ENCODE peak calls at places on chromosome 10, in five cellular contexts. O is MM.1S, Q is upper lobe of left lung, Z is neural progenitor cell, G is PC-9. F is an unnamed sample. For H3K4me1, the result is how much of the 10 kb centered on the place peaks cover.

GRCh38 chr10:21535494-21535818 is 1.4 kb downstream of the MLLT10 start:
- DNase-seq in O (no peak), Q (no peak), Z (no peak), G (no peak), F (no peak)

GRCh38 chr10:125092564-125093031 is 67.8 kb downstream of the CTBP2 start:
- DNase-seq in O (no peak), Q (no peak), Z (no peak), G (no peak), F (no peak)

GRCh38 chr10:103895458-103896186 is 22.4 kb downstream of the STN1 start:
- DNase-seq in O (no peak), Q (no peak), Z (no peak), G (no peak), F (no peak)

GRCh38 chr10:84193846-84194423 is 402 bp upstream of the CDHR1 start:
- DNase-seq in O (no peak), Q (no peak), Z (no peak), G (no peak), F (no peak)

GRCh38 chr10:3103646-3104045 is 36.3 kb downstream of the PFKP start:
- DNase-seq in O (no peak), Q (no peak), Z (no peak), G (no peak), F (no peak)

GRCh38 chr10:113518816-113519591 is 33.8 kb upstream of the HABP2 start:
- DNase-seq in O (no peak), Q (no peak), Z (no peak), G (no peak), F (no peak)

GRCh38 chr10:123890246-123890645 is 1.4 kb downstream of the CPXM2 start:
- DNase-seq in O (no peak), Q (no peak), Z (no peak), G (no peak), F (no peak)

GRCh38 chr10:124145109-124145860 is 51.9 kb upstream of the CHST15 start:
- DNase-seq in O (no peak), Q (no peak), Z (no peak), G (no peak), F (no peak)

GRCh38 chr10:112376578-112376855 is 2.6 kb downstream of the ACSL5 start:
- DNase-seq in O (no peak), Q (no peak), Z (no peak), G (no peak), F (no peak)

GRCh38 chr10:44056206-44056605 is 328.7 kb downstream of the CXCL12 start:
- DNase-seq in O (no peak), Q (no peak), Z (no peak), G (no peak), F (no peak)

GRCh38 chr10:118712930-118713634 is 41.7 kb downstream of the CACUL1 start:
- DNase-seq in O (no peak), Q (peak), Z (peak), G (no peak), F (no peak)

GRCh38 chr10:28266449-28267224 is 36.2 kb downstream of the MPP7 start:
- DNase-seq in O (no peak), Q (no peak), Z (no peak), G (no peak), F (no peak)

GRCh38 chr10:127012769-127013152 is 107.5 kb downstream of the DOCK1 start:
- DNase-seq in O (peak), Q (no peak), Z (no peak), G (peak), F (no peak)

GRCh38 chr10:57952741-57953140 is 315.0 kb downstream of the IPMK start:
- DNase-seq in O (no peak), Q (no peak), Z (no peak), G (no peak), F (no peak)

GRCh38 chr10:51679841-51680240 is 19.6 kb downstream of the CSTF2T start:
- DNase-seq in O (no peak), Q (no peak), Z (no peak), G (no peak), F (no peak)

GRCh38 chr10:6035926-6036575 is 26.1 kb downstream of the IL2RA start:
- DNase-seq in O (no peak), Q (no peak), Z (peak), G (no peak), F (no peak)

GRCh38 chr10:124134251-124134650 is 40.9 kb upstream of the CHST15 start:
- DNase-seq in O (no peak), Q (no peak), Z (no peak), G (no peak), F (no peak)

GRCh38 chr10:52853704-52854103 is 81.1 kb upstream of the MBL2 start:
- DNase-seq in O (no peak), Q (no peak), Z (no peak), G (no peak), F (no peak)

GRCh38 chr10:28897617-28898464 is 220.5 kb downstream of the BAMBI start:
- DNase-seq in O (no peak), Q (no peak), Z (peak), G (no peak), F (no peak)

GRCh38 chr10:66778351-66778750 is 147.5 kb upstream of the LRRTM3 start:
- DNase-seq in O (no peak), Q (no peak), Z (no peak), G (no peak), F (no peak)

GRCh38 chr10:96230527-96230926 is 40.8 kb downstream of the BLNK start:
- DNase-seq in O (no peak), Q (no peak), Z (no peak), G (no peak), F (no peak)

GRCh38 chr10:122019414-122019975 is 30.5 kb downstream of the TACC2 start:
- DNase-seq in O (peak), Q (peak), Z (peak), G (peak), F (peak)

GRCh38 chr10:125060851-125061556 is 99.4 kb downstream of the CTBP2 start:
- DNase-seq in O (no peak), Q (peak), Z (peak), G (peak), F (peak)

GRCh38 chr10:54800677-54801480 is at the start of gene PCDH15:
- DNase-seq in O (peak), Q (no peak), Z (peak), G (peak), F (peak)

GRCh38 chr10:119849944-119850343 is 22.7 kb downstream of the MCMBP start:
- DNase-seq in O (no peak), Q (no peak), Z (no peak), G (no peak), F (no peak)

GRCh38 chr10:118958984-118959916 is 70.3 kb upstream of the NANOS1 start:
- DNase-seq in O (no peak), Q (no peak), Z (no peak), G (peak), F (no peak)

GRCh38 chr10:125878957-125879835 is 1.9 kb downstream of the DHX32 start:
- DNase-seq in O (no peak), Q (no peak), Z (no peak), G (peak), F (peak)

GRCh38 chr10:123154943-123155505 is 822 bp downstream of the BUB3 start:
- DNase-seq in O (peak), Q (no peak), Z (no peak), G (peak), F (peak)

GRCh38 chr10:44926771-44927751 is 15.9 kb downstream of the TMEM72 start:
- DNase-seq in O (no peak), Q (no peak), Z (no peak), G (no peak), F (no peak)

GRCh38 chr10:60382946-60383681 is 6.6 kb downstream of the ANK3 start:
- DNase-seq in O (no peak), Q (no peak), Z (no peak), G (peak), F (no peak)

GRCh38 chr10:6470894-6471618 is 109.0 kb downstream of the PRKCQ start:
- DNase-seq in O (no peak), Q (no peak), Z (no peak), G (no peak), F (no peak)

GRCh38 chr10:97914837-97915211 is 65.2 kb downstream of the GOLGA7B start:
- DNase-seq in O (peak), Q (peak), Z (peak), G (peak), F (peak)

GRCh38 chr10:96073722-96074121 is 30.3 kb downstream of the CCNJ start:
- DNase-seq in O (no peak), Q (no peak), Z (no peak), G (no peak), F (no peak)

DNA sequence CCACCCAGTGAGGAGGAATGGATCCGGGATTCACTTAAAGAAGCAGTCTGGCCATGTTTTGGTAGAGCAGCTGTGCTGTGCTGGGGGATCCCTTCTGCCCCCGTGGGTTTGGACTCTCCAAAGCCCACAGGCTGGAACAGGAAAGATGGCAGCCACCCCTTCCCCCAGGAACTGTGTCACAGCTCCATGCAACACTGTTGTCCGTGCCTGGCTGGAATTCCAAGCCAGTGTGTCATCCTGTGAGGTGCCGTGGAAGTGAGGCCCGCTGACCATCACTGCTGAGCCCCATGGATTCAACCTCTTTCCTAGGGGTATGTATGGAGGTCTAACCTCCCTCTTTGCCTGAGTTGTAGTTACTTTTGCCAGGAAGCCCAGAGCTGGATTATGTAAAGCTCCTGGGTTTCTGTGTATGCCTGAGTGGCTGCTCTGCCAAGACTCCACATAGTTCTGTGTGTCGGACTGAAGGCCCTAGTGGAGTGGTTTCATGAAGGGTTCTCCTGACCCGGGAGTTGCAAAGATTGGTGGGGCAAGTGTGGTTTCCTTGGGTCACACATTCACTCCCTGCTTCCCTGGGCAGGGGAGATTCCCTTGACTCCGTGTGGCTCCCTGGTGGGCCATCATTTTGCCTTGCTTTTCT is 35.1 kb upstream of the PCGF5 start:
- DNase-seq in O (no peak), Q (no peak), Z (no peak), G (peak), F (no peak)
- H3K4me1 ChIP-seq in O (under half), Q (under half), Z (under half), G (under half), F (under half)

GRCh38 chr10:63415635-63416244 is 50.0 kb downstream of the JMJD1C start:
- DNase-seq in O (no peak), Q (no peak), Z (no peak), G (no peak), F (no peak)
- TF ChIP-seq CTCF in O (no peak), Q (no peak), Z (no peak), G (no peak), F (no peak)

GRCh38 chr10:14025283-14025682 is 305.4 kb downstream of the FRMD4A start:
- DNase-seq in O (no peak), Q (no peak), Z (no peak), G (no peak), F (no peak)
- H3K4me3 ChIP-seq in O (no peak), Q (no peak), Z (no peak), G (no peak), F (no peak)

GRCh38 chr10:26439436-26440090 is 1.4 kb downstream of the APBB1IP start:
- DNase-seq in O (no peak), Q (no peak), Z (no peak), G (no peak), F (no peak)
- H3K4me1 ChIP-seq in O (under half), Q (under half), Z (under half), G (under half), F (under half)

GRCh38 chr10:109411897-109412296 is 511.4 kb downstream of the XPNPEP1 start:
- DNase-seq in O (no peak), Q (no peak), Z (no peak), G (no peak), F (peak)
- TF ChIP-seq CTCF in O (no peak), Q (no peak), Z (peak), G (no peak), F (no peak)

GRCh38 chr10:102463983-102464382 is 12.6 kb upstream of the C10orf95 start:
- DNase-seq in O (no peak), Q (no peak), Z (no peak), G (no peak), F (no peak)
- H3K4me3 ChIP-seq in O (no peak), Q (no peak), Z (no peak), G (no peak), F (no peak)